ENCODE peak calls at places on chromosomes 12 and 14, in six cellular contexts. R is transverse colon, V is choroid plexus epithelial cell, Z is HFF-Myc, I is AG09319, A is nephron progenitor cell. U is an unnamed sample.

GRCh38 chr14:52686176-52686575 is 9.2 kb downstream of the ERO1A start:
- DNase-seq in R (no peak), V (no peak), Z (no peak), I (no peak), A (no peak), U (no peak)

GRCh38 chr12:48441122-48441521 is 31.2 kb upstream of the ANP32D start:
- DNase-seq in R (no peak), V (no peak), Z (no peak), I (no peak), A (no peak), U (no peak)

GRCh38 chr12:77218278-77218677 is 152.9 kb upstream of the E2F7 start:
- DNase-seq in R (no peak), V (no peak), Z (no peak), I (no peak), A (no peak), U (no peak)

GRCh38 chr14:23431486-23431885 is 4.0 kb downstream of the MYH7 start:
- DNase-seq in R (no peak), V (no peak), Z (no peak), I (no peak), A (no peak), U (no peak)

GRCh38 chr14:69464829-69465228 is 19.7 kb upstream of the PLEKHD1 start:
- DNase-seq in R (no peak), V (peak), Z (peak), I (peak), A (no peak), U (peak)

GRCh38 chr14:61456720-61457119 is 135.3 kb downstream of the PRKCH start:
- DNase-seq in R (peak), V (peak), Z (peak), I (peak), A (peak), U (peak)

GRCh38 chr14:68405959-68406358 is 386.9 kb downstream of the ZFP36L1 start:
- DNase-seq in R (no peak), V (peak), Z (no peak), I (no peak), A (no peak), U (no peak)

GRCh38 chr12:54220567-54220966 is 31.8 kb upstream of the SMUG1 start:
- DNase-seq in R (no peak), V (no peak), Z (no peak), I (no peak), A (no peak), U (no peak)

GRCh38 chr14:85702937-85703336 is 173.0 kb downstream of the FLRT2 start:
- DNase-seq in R (no peak), V (peak), Z (no peak), I (no peak), A (no peak), U (peak)

GRCh38 chr12:42484996-42485395 is 104.5 kb downstream of the PRICKLE1 start:
- DNase-seq in R (no peak), V (no peak), Z (no peak), I (no peak), A (no peak), U (peak)

GRCh38 chr12:90954428-90954827 is 548 bp downstream of the CCER1 start:
- DNase-seq in R (no peak), V (no peak), Z (no peak), I (no peak), A (no peak), U (no peak)

GRCh38 chr12:90958995-90959394 is 4.0 kb upstream of the CCER1 start:
- DNase-seq in R (no peak), V (peak), Z (no peak), I (no peak), A (no peak), U (peak)

GRCh38 chr12:90951418-90952110 is 3.4 kb downstream of the CCER1 start:
- DNase-seq in R (no peak), V (no peak), Z (no peak), I (no peak), A (no peak), U (no peak)

GRCh38 chr12:90954921-90955320 is at the start of gene CCER1:
- DNase-seq in R (no peak), V (no peak), Z (no peak), I (no peak), A (no peak), U (no peak)

DNA sequence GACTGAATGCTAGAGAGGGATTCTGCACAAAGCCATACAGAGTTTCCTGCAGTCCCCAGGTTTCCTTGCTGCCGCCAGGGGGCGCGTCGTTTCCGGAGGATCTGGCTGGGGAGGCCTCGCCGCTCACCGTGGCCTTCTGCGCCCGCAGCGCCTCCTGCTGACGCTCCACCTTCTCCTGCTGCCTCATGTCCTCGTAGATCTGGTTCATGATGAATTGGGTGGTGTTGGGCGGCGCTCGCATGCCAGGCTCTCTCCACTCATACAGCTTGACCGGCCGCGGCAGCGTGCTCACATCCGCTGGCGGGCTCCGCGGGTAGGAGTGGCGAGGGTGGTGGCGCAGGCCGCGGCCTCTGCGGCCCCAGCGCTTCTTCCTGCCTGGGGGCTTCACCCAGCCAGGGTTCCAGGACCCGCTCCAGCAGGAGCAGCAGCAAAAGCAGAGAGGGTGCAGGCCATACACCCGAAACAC is 987 bp downstream of the CCER1 start:
- DNase-seq in R (no peak), V (no peak), Z (no peak), I (no peak), A (peak), U (no peak)
- TF ChIP-seq CTCF in R (no peak), V (peak), Z (no peak), I (no peak), A (peak), U (peak)

DNA sequence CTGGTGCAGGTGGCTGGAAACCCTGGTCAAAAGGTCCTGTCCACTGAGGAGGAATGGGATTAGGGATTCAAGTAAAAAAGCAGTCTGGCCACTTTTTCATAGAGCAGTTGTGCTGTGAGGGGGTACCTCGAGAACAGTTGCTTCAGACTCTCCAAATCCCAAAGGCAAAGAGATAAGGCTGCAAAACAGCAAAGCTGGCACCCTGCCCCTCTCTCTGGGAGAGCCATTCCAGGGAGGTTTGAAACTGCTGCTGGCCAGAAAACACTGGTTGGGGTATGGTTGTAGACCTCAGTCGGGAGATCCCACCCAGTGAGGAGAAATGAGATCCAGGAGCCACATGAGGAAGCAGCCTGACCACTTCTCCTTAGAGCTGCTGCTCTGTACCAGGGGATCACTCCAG is 137.3 kb downstream of the CEP83 start:
- DNase-seq in R (no peak), V (peak), Z (no peak), I (no peak), A (no peak), U (peak)
- TF ChIP-seq CTCF in R (no peak), V (no peak), Z (no peak), I (no peak), A (no peak), U (no peak)

DNA sequence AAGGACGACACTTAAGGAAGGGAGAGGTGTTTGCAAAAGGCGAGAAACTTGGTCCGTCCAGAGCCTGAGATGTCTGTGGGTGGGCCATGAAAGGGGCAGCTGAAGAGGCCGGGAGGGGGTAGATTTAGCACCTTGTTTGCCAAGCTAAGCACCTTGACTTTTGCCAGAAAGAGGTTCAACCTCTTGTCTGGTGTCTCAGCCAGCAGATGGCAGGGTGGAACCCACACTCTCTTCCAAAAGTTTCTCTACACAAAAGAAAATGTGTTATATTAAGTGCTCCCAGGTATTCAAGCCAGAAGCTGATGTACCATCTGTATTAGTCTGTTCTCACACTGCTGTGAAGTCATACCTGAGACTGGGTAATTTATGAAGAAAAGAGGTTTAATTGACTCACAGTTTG is 69.9 kb downstream of the SUDS3 start:
- DNase-seq in R (no peak), V (no peak), Z (no peak), I (no peak), A (no peak), U (no peak)
- TF ChIP-seq CTCF in R (no peak), V (no peak), Z (no peak), I (no peak), A (no peak), U (no peak)

DNA sequence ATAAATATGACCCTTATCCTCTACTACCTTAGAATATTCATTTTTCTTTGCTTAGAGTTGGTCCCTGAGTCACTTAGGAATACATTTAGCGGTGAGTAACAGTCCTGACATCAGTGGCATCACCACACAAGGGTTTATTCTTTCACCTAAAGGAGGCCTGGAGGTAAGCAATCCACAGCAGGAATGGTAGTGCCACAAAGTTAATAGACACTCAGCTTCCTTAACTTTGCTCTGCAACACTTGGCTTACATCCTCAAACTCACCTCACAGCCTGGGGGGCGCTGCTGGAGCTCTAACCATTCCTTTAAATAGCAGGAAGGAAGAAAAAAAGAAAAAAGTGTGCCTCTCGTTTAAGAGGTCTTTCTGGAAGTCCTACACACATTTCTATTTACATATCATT is 29.1 kb downstream of the BBOF1 start:
- DNase-seq in R (no peak), V (peak), Z (no peak), I (no peak), A (no peak), U (no peak)
- TF ChIP-seq CTCF in R (no peak), V (peak), Z (no peak), I (no peak), A (no peak), U (no peak)

GRCh38 chr12:109719123-109720022 is 5.7 kb downstream of the FAM222A start:
- DNase-seq in R (no peak), V (peak), Z (no peak), I (no peak), A (no peak), U (no peak)
- TF ChIP-seq CTCF in R (no peak), V (peak), Z (peak), I (no peak), A (no peak), U (peak)

GRCh38 chr14:90777358-90777757 is 38.9 kb downstream of the TTC7B start:
- DNase-seq in R (no peak), V (no peak), Z (no peak), I (no peak), A (no peak), U (no peak)
- TF ChIP-seq CTCF in R (no peak), V (no peak), Z (no peak), I (no peak), A (no peak), U (no peak)

GRCh38 chr12:121789800-121790748 is 3.4 kb downstream of the RHOF start:
- DNase-seq in R (peak), V (no peak), Z (no peak), I (no peak), A (peak), U (no peak)

GRCh38 chr12:121793836-121794531 is 496 bp upstream of the RHOF start:
- DNase-seq in R (peak), V (peak), Z (no peak), I (peak), A (peak), U (peak)

GRCh38 chr12:121793501-121793835 is at the start of gene RHOF:
- DNase-seq in R (peak), V (no peak), Z (no peak), I (no peak), A (peak), U (no peak)

GRCh38 chr12:121792607-121793500 is 634 bp downstream of the RHOF start:
- DNase-seq in R (peak), V (no peak), Z (no peak), I (no peak), A (peak), U (no peak)

DNA sequence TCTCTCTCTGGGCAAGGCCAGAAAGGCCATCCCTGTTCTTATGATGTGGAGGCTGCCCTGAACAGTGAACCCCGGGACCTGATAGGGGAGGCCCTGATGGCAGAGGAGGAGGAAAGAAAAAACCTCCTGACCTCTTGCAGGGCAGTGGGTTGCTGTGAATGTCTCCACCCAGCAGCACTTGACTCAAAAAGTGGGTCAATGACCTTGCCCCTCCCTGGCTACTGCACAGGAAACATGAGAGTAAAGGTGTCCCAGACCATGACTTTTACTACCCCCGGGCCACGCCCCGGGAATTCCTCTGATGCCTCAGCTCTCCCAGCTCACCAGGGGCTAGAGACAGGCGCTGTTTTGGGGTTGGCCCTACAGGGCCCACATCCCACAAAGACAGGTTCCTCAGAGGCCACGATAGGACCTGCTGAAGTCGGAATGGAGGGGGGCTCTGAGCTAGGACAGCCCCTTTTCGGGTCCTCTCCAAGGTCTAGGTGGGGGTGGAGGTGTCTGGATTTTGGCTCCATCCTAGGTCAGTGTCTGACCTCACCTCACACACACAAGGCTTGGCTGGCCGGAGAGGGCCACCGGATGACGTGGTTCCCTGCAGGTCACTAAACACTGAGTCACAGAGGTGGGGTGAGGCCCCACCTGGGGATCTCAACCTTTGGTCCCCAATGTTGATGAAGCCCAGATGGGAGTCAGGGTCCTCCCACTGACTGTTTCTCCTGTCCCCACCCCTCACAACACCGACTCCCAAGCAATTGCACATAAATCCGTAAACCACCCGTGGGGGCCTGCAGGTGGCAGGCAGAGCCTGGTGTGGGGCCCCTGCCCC is 1.6 kb downstream of the RHOF start:
- DNase-seq in R (peak), V (no peak), Z (no peak), I (no peak), A (no peak), U (no peak)
- TF ChIP-seq CTCF in R (no peak), V (no peak), Z (no peak), I (no peak), A (no peak), U (no peak)

U was measured in fibroblast of the aortic adventitia.